ENCODE peak calls at places on chromosomes 4 and X, in four cellular contexts. W is IMR-90, D is H9, X is H1. T is an unnamed sample.

GRCh38 chr4:137524642-137525384 is 7.5 kb downstream of the PCDH18 start:
- DNase-seq in W (peak), D (no peak), X (no peak), T (no peak)

GRCh38 chrX:30875957-30876356 is 13.1 kb downstream of the TAB3 start:
- DNase-seq in X (no peak), D (no peak), W (peak), T (no peak)

GRCh38 chr4:84691170-84691691 is 108.3 kb downstream of the CDS1 start:
- DNase-seq in W (peak), X (no peak), D (no peak), T (peak)

GRCh38 chrX:134932528-134933217 is 58.1 kb upstream of the SMIM10 start:
- DNase-seq in W (peak), X (no peak), D (no peak), T (no peak)

GRCh38 chr4:11439836-11440235 is 11.1 kb upstream of the HS3ST1 start:
- DNase-seq in W (no peak), X (no peak), D (no peak), T (no peak)

GRCh38 chr4:148089624-148090023 is 352.6 kb downstream of the NR3C2 start:
- DNase-seq in X (no peak), W (no peak), D (no peak), T (no peak)

GRCh38 chrX:115642895-115643530 is 82.0 kb downstream of the PLS3 start:
- DNase-seq in X (no peak), W (peak), D (no peak), T (peak)

GRCh38 chrX:7059214-7059838 is 88.2 kb upstream of the STS start:
- DNase-seq in X (no peak), D (no peak), W (no peak), T (no peak)

GRCh38 chr4:84159767-84160166 is 339.3 kb downstream of the NKX6-1 start:
- DNase-seq in D (peak), X (peak), W (no peak), T (peak)

GRCh38 chr4:153929651-153930050 is 140.8 kb upstream of the SFRP2 start:
- DNase-seq in X (no peak), W (no peak), D (no peak), T (no peak)
- H4K8ac ChIP-seq in X (no peak), W (no peak), D (no peak), T (no peak)

GRCh38 chr4:26355392-26356052 is 34.7 kb downstream of the RBPJ start:
- DNase-seq in X (no peak), W (no peak), D (no peak), T (no peak)
- H3K56ac ChIP-seq in X (no peak), W (no peak), D (no peak), T (no peak)

DNA sequence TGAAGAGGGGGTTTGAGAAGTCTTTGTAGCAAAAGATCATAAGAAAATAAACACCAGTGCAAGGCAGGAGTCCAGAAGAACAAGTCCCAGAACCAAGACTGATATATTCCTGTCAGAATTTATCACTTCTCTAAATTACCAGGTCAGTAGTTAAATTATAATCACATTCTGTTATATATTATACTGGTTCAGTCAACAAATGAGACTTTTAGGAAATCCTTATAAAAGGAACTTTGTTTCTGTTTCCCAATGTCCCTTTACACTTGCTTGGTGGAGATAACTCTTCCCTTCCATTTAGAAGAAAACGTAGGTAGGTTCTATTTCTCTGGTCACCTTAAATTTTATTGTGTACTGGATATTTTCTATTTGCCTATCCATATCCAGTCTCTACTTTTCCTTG is 21.1 kb downstream of the GBA3 start:
- DNase-seq in D (no peak), X (no peak), W (no peak), T (no peak)
- H4K8ac ChIP-seq in D (no peak), X (no peak), W (no peak), T (no peak)

DNA sequence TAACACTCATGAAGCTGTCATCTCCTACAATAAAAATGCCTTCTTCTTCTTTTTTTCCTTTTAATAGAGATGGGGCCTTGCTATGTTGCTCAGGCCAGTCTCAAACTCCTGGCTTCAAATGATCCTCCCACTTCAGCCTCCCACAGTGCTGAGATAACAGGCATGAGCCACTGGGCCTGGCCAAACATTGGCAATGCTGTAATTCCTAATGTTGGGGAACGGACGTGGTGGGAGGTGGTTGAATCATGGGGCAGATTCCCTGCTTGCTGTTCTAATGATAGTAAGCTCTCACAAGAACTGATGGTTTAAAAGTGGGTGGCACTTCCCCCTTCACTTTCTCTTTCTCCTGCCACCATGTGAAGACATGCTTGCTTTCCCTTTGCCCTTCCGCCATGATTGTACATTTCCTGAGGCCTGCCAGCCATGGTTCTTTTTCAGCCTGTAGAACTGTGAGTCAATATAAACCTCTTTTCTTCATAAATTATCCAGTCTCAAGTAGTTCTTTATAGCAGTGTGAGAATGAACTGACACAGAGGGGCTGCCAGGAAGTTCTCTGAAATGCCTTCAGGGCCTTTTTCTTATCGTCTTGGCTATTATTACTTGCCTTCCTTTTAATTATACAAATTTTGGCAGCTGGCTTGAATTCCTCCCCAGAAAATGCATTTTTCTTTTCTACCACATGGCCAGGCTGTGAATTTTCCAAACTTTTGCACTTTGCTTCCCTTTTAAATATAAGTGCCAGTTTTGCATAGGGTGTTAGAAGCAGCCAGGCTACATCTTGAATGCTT is 93.0 kb downstream of the CENPC start:
- DNase-seq in X (no peak), D (no peak), W (peak), T (no peak)
- H3K56ac ChIP-seq in X (no peak), D (no peak), W (no peak), T (no peak)

GRCh38 chr4:7638984-7639789 is 204.5 kb upstream of the PSAPL1 start:
- DNase-seq in X (no peak), W (no peak), D (no peak), T (no peak)
- H4K8ac ChIP-seq in X (no peak), W (no peak), D (no peak), T (no peak)

GRCh38 chrX:106401965-106402559 is 209.7 kb upstream of the RADX start:
- DNase-seq in D (no peak), X (no peak), W (no peak), T (no peak)
- H3K56ac ChIP-seq in D (no peak), X (no peak), W (no peak), T (no peak)

DNA sequence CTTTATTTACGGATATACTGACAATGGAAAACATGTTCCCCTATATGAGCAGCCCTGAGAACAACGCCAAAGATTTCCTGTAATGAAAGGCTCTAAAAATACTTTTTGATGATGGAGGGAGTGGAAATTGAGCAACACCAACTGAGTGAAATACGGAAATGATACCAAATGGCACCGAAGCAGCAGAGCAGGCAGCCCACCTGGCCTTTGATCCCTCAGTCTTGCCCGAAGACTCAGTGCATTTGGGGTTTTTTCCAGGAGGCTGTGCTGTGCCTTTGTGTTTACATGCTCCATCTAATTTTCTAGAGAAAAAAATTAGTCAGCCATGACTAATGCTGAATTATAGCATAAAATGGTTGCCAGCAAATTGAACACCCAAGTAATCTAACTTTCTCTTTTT is 169.9 kb upstream of the RBPJ start:
- DNase-seq in D (no peak), W (peak), X (no peak), T (no peak)
- H4K8ac ChIP-seq in D (no peak), W (peak), X (no peak), T (no peak)